ENCODE peak calls at places on chromosomes 4 and X, in six cellular contexts. M is upper lobe of left lung, L is esophagus squamous epithelium, P is endothelial cell of umbilical vein, B is adrenal gland, R is IMR-90. E is an unnamed sample. For H3K4me1, the result is how much of the 10 kb centered on the place peaks cover.

GRCh38 chr4:175369087-175369486 is 443.0 kb downstream of the GPM6A start:
- DNase-seq in M (no peak), L (no peak), P (no peak), B (no peak), R (peak), E (no peak)

GRCh38 chrX:13287816-13288215 is 32.0 kb downstream of the ATXN3L start:
- DNase-seq in M (no peak), L (no peak), P (peak), B (no peak), R (peak), E (no peak)

GRCh38 chrX:72180539-72180938 is 1.0 kb upstream of the PIN4 start:
- DNase-seq in M (no peak), L (no peak), P (no peak), B (no peak), R (no peak), E (no peak)

GRCh38 chr4:3168029-3168428 is 80.9 kb upstream of the MSANTD1 start:
- DNase-seq in M (no peak), L (no peak), P (no peak), B (peak), R (peak), E (no peak)

GRCh38 chr4:113708250-113708649 is 53.3 kb downstream of the CAMK2D start:
- DNase-seq in M (no peak), L (no peak), P (no peak), B (no peak), R (peak), E (no peak)

GRCh38 chrX:65837875-65838549 is 170.6 kb downstream of the MSN start:
- DNase-seq in M (no peak), L (no peak), P (no peak), B (no peak), R (no peak), E (no peak)

GRCh38 chr4:175536852-175537453 is 275.1 kb downstream of the GPM6A start:
- DNase-seq in M (no peak), L (no peak), P (no peak), B (no peak), R (peak), E (no peak)

GRCh38 chr4:26459054-26459755 is 31.1 kb downstream of the CCKAR start:
- DNase-seq in M (peak), L (no peak), P (peak), B (no peak), R (peak), E (no peak)

GRCh38 chr4:26197018-26197779 is 123.6 kb upstream of the RBPJ start:
- DNase-seq in M (no peak), L (no peak), P (no peak), B (no peak), R (peak), E (peak)

GRCh38 chrX:16162391-16162790 is 4.9 kb upstream of the MAGEB17 start:
- DNase-seq in M (no peak), L (no peak), P (no peak), B (no peak), R (no peak), E (no peak)

GRCh38 chrX:9677098-9677739 is 88.4 kb downstream of the GPR143 start:
- DNase-seq in M (no peak), L (no peak), P (peak), B (no peak), R (peak), E (peak)

GRCh38 chrX:124378643-124379042 is 32.3 kb downstream of the SH2D1A start:
- DNase-seq in M (no peak), L (no peak), P (no peak), B (no peak), R (no peak), E (no peak)

GRCh38 chr4:54745031-54745770 is 87.4 kb downstream of the KIT start:
- DNase-seq in M (no peak), L (no peak), P (peak), B (no peak), R (peak), E (no peak)

GRCh38 chrX:54920610-54921426 is at the start of gene TRO:
- DNase-seq in M (no peak), L (no peak), P (no peak), B (no peak), R (peak), E (no peak)

GRCh38 chr4:48162162-48162561 is 28.1 kb upstream of the TXK start:
- DNase-seq in M (no peak), L (no peak), P (no peak), B (no peak), R (peak), E (no peak)

GRCh38 chrX:10280061-10280460 is 123.3 kb downstream of the CLCN4 start:
- DNase-seq in M (no peak), L (no peak), P (no peak), B (no peak), R (no peak), E (no peak)

GRCh38 chrX:97290199-97290598 is 406.5 kb downstream of the RPA4 start:
- DNase-seq in M (no peak), L (no peak), P (no peak), B (no peak), R (no peak), E (no peak)

DNA sequence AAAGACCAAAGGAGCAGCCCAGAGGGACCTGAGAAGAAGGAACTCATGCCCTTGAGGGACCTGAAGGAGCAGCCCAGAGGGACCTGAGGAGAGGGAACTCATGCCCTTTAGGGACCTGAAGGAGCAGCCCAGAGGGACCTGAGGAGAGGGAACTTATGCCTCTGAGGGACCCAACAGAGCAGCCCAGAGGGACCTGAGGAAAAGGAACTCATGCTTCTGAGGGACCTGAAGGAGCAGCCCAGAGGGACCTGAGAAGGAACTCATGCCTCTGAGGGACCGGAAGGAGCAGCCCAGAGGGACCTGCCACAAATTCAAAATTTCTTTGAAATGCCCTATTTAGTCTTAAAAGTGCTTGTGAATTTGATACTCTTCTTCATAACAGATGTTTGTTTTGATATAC is 48.5 kb upstream of the TMEM154 start:
- DNase-seq in M (no peak), L (no peak), P (no peak), B (no peak), R (no peak), E (no peak)
- TF ChIP-seq POLR2A in M (no peak), L (no peak), P (no peak), B (no peak), R (no peak), E (no peak)

DNA sequence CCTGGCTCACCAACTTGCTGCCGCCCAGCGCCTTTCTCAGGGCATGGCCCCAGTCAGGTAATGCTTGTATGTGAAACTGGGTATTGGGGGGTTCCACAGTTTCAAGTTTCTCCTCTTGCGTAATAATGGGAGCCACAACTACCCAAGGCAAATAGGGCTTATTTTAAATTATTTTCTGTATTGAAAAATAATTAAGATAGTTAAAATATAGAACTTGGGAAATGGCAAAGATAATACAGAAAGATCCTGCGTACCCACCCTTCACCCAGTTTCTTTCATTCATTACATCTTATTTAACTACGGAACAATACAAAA is 287 bp upstream of the QRFPR start:
- DNase-seq in M (no peak), L (no peak), P (no peak), B (no peak), R (no peak), E (no peak)
- H3K4me3 ChIP-seq in M (no peak), L (no peak), P (no peak), B (no peak), R (no peak), E (peak)

GRCh38 chrX:153339662-153340061 is 5.7 kb downstream of the ZNF275 start:
- DNase-seq in M (no peak), L (no peak), P (no peak), B (no peak), R (no peak), E (no peak)
- H3K4me1 ChIP-seq in M (under half), L (under half), P (under half), B (under half), R (under half), E (under half)

DNA sequence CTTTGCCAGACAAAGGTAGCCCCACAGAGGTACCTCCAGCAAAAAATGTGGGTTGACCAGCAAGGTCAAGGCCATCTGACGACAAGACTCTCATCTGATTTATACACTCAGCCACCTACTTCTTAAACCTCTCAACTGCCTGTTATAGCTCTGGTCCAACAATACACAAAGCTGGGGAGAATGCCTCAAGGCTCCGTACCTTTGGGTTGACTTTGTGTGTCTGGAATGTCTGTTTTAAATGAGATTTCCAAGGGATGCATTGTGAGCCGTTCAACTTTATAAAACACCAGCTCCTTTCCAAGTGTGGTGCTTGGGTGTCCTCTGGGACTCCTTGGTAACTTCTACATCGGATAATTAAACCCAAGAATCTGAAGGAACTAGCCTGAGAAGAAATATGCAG is 167.0 kb upstream of the RPL34 start:
- DNase-seq in M (no peak), L (no peak), P (no peak), B (no peak), R (no peak), E (no peak)
- TF ChIP-seq POLR2A in M (no peak), L (no peak), P (no peak), B (no peak), R (no peak), E (no peak)

GRCh38 chrX:38052096-38052495 is 45.7 kb downstream of the SYTL5 start:
- DNase-seq in M (no peak), L (no peak), P (peak), B (no peak), R (peak), E (no peak)
- H3K4me3 ChIP-seq in M (no peak), L (no peak), P (no peak), B (no peak), R (no peak), E (no peak)

DNA sequence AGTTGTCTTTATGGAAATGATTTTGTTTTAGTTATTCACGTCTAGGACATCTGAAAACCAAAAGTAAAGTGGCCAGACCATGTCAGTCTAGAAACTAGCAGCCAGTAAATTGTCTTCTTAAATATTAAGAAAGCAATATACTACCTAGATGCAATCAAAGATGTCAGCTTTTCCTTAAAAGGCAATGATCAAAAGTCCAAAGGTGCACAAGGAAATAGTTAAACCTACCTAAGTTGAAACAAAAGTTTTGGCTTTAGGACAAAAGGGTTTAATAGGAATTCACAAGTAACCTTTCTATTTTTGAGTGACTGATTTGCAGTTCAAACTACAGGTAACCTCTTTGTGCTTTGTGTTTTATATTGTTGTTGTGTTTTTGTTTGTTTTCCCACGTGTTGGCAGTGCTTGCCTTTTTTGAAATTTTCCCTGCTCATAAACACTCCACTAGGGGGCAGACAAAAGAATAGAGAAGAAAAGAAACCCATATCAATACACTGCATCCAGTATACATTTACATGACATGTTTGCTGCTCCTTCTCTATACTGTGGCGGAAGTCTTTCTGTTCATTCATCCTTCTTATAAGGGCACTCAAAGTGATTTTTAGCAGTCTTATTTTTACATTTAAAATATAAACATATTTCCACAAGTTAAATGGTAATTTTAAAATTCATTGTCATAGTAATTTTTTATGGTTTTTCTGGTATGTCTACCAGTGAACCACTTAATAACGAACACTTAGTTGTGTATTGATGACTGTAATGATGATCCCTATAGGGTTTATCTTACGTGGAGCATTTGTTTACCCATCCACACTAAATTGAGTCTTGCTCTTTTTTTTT is 62.7 kb downstream of the GAB1 start:
- DNase-seq in M (no peak), L (no peak), P (peak), B (no peak), R (peak), E (no peak)
- H3K4me1 ChIP-seq in M (under half), L (under half), P (under half), B (under half), R (under half), E (under half)

GRCh38 chrX:48957827-48958634 is 624 bp upstream of the OTUD5 start:
- DNase-seq in M (peak), L (peak), P (peak), B (peak), R (peak), E (peak)

GRCh38 chrX:48958635-48959094 is 1.3 kb upstream of the OTUD5 start:
- DNase-seq in M (no peak), L (no peak), P (peak), B (peak), R (peak), E (peak)

GRCh38 chrX:48956728-48957414 is 536 bp downstream of the OTUD5 start:
- DNase-seq in M (peak), L (no peak), P (peak), B (peak), R (no peak), E (no peak)

GRCh38 chrX:48960291-48960690 is 2.9 kb upstream of the OTUD5 start:
- DNase-seq in M (no peak), L (no peak), P (no peak), B (no peak), R (no peak), E (no peak)

DNA sequence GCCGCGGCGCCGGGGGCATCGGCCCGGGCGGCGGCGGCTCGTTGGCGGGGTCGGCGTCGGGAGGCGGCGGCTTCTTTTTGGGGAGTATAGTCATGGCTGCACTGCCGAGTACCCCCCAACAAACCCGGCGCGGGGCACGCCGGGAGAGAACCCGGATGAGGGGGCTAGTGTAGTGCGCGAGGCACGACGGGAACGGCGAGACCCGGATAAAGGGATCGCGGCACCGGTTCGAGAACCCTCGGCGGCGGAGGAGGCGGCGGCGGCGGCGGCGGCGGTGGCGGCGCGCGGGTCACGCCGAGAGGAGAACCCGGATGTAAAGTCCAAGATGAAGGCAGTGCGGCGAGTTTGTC is at the start of gene OTUD5:
- DNase-seq in M (peak), L (no peak), P (no peak), B (no peak), R (no peak), E (no peak)
- TF ChIP-seq POLR2A in M (no peak), L (no peak), P (peak), B (peak), R (no peak), E (peak)

GRCh38 chr4:87118421-87118820 is 102.0 kb downstream of the KLHL8 start:
- DNase-seq in M (no peak), L (no peak), P (no peak), B (no peak), R (no peak), E (no peak)

GRCh38 chr4:87120411-87121162 is 99.8 kb downstream of the KLHL8 start:
- DNase-seq in M (peak), L (no peak), P (peak), B (no peak), R (peak), E (no peak)

GRCh38 chr4:87121332-87122065 is 98.9 kb downstream of the KLHL8 start:
- DNase-seq in M (no peak), L (no peak), P (no peak), B (no peak), R (peak), E (no peak)

GRCh38 chr4:87118826-87119225 is 101.6 kb downstream of the KLHL8 start:
- DNase-seq in M (no peak), L (no peak), P (peak), B (no peak), R (peak), E (no peak)

DNA sequence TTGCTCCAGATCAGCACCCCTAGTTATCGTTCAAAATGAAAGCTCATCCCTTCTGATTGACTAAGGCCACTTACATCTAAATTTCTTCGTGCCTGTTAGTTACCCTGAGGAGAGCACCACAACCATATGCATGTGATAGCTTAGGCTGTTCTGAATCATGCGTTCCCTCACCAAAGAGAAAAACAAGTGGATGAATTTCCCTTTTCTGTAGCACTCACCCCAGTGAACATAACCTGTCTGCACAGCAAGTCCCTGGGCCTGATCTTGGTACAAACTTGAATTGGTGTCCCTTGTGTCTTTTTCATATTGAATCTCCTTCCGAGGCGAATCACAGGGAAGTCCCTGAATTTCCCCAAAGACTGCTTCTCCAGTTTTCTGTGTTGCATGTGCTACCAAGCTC is 100.5 kb downstream of the KLHL8 start:
- DNase-seq in M (no peak), L (no peak), P (no peak), B (no peak), R (no peak), E (no peak)
- H3K4me3 ChIP-seq in M (no peak), L (peak), P (no peak), B (no peak), R (no peak), E (no peak)

GRCh38 chr4:184474261-184475095 is at the start of gene IRF2:
- DNase-seq in M (peak), L (peak), P (peak), B (peak), R (peak), E (peak)
- H3K4me1 ChIP-seq in M (half or more), L (under half), P (under half), B (under half), R (under half), E (under half)

E was measured in Peyer's patch.